ENCODE peak calls at places on chromosomes 13 and 19, in seven cellular contexts. One of them, this sample, is unnamed.

GRCh38 chr13:105655046-105655445 is 880.4 kb downstream of the EFNB2 start:
- DNase-seq in OCI-LY7: no peak
- DNase-seq in GM23248: no peak
- DNase-seq in hepatocyte: no peak
- DNase-seq in MM.1S: no peak
- DNase-seq in GM23338: no peak
- DNase-seq in HCT116: no peak
- DNase-seq in this sample: no peak

GRCh38 chr13:46864941-46865340 is 31.9 kb downstream of the HTR2A start:
- DNase-seq in OCI-LY7: no peak
- DNase-seq in GM23248: peak; percentile 13
- DNase-seq in hepatocyte: no peak
- DNase-seq in MM.1S: no peak
- DNase-seq in GM23338: no peak
- DNase-seq in HCT116: no peak
- DNase-seq in this sample: no peak

GRCh38 chr13:60654405-60654804 is 257.4 kb downstream of the TDRD3 start:
- DNase-seq in OCI-LY7: no peak
- DNase-seq in GM23248: peak; percentile 40
- DNase-seq in hepatocyte: peak; percentile 62
- DNase-seq in MM.1S: no peak
- DNase-seq in GM23338: peak; percentile 40
- DNase-seq in HCT116: no peak
- DNase-seq in this sample: peak; percentile 52

GRCh38 chr19:52734340-52734892 is 428 bp downstream of the ZNF611 start:
- DNase-seq in OCI-LY7: no peak
- DNase-seq in GM23248: peak; percentile 57
- DNase-seq in hepatocyte: peak; percentile 40
- DNase-seq in MM.1S: no peak
- DNase-seq in GM23338: peak; percentile 39
- DNase-seq in HCT116: no peak
- DNase-seq in this sample: peak; percentile 70

GRCh38 chr13:59665184-59665583 is 498.5 kb downstream of the DIAPH3 start:
- DNase-seq in OCI-LY7: no peak
- DNase-seq in GM23248: no peak
- DNase-seq in hepatocyte: no peak
- DNase-seq in MM.1S: no peak
- DNase-seq in GM23338: no peak
- DNase-seq in HCT116: no peak
- DNase-seq in this sample: no peak

GRCh38 chr13:113078895-113079720 is 26.5 kb upstream of the F7 start:
- DNase-seq in OCI-LY7: no peak
- DNase-seq in GM23248: no peak
- DNase-seq in hepatocyte: no peak
- DNase-seq in MM.1S: no peak
- DNase-seq in GM23338: no peak
- DNase-seq in HCT116: no peak
- DNase-seq in this sample: no peak

GRCh38 chr19:51687791-51688664 is 5.1 kb upstream of the SPACA6 start:
- DNase-seq in OCI-LY7: no peak
- DNase-seq in GM23248: peak; percentile 86
- DNase-seq in hepatocyte: peak; percentile 77
- DNase-seq in MM.1S: no peak
- DNase-seq in GM23338: peak; percentile 83
- DNase-seq in HCT116: no peak
- DNase-seq in this sample: no peak

GRCh38 chr19:46017095-46017429 is 5.8 kb downstream of the PGLYRP1 start:
- DNase-seq in OCI-LY7: no peak
- DNase-seq in GM23248: no peak
- DNase-seq in hepatocyte: no peak
- DNase-seq in MM.1S: no peak
- DNase-seq in GM23338: no peak
- DNase-seq in HCT116: no peak
- DNase-seq in this sample: no peak

GRCh38 chr19:36564391-36564790 is 8.7 kb downstream of the ZNF529 start:
- DNase-seq in OCI-LY7: no peak
- DNase-seq in GM23248: no peak
- DNase-seq in hepatocyte: no peak
- DNase-seq in MM.1S: no peak
- DNase-seq in GM23338: no peak
- DNase-seq in HCT116: no peak
- DNase-seq in this sample: no peak

DNA sequence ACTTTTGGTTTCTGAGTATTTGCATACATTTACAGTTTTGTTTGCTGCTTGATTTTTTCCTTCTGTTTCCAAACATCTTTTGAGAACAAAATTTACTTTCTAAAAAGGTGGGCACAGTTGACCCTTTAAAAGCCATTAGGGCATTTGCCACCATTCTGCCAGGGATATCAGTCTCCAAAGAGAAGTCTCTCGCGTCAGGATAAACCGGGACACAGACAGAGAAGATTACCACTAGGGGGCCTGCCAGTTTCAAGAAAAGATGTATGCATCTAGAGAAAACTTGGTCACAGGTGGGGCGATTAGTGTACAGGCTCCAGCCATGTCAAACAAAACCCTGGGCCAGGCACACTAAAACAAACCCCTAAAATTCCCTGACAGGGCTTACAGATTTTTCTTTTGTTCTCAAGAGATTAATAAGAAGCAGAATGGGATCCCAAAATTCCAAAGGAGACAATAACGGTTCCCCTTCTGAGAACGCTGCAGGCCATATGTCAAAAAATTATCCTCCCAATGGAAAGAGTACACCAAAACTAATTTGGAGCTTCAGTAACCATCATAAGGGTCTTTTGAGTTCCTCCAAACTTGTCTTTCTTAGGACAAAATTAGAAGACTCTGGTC is 10.7 kb upstream of the PABPC3 start:
- DNase-seq in OCI-LY7: peak; percentile 59
- DNase-seq in GM23248: peak; percentile 63
- DNase-seq in hepatocyte: peak; percentile 69
- DNase-seq in MM.1S: peak; percentile 20
- DNase-seq in GM23338: peak; percentile 84
- DNase-seq in HCT116: peak; percentile 36
- DNase-seq in this sample: peak; percentile 77
- H3K9me2 ChIP-seq in OCI-LY7: no peaks in the 10 kb centered on the region
- H3K9me2 ChIP-seq in GM23248: no peaks in the 10 kb centered on the region
- H3K9me2 ChIP-seq in hepatocyte: no peaks in the 10 kb centered on the region
- H3K9me2 ChIP-seq in MM.1S: no peaks in the 10 kb centered on the region
- H3K9me2 ChIP-seq in GM23338: no peaks in the 10 kb centered on the region
- H3K9me2 ChIP-seq in HCT116: no peaks in the 10 kb centered on the region
- H3K9me2 ChIP-seq in this sample: no peaks in the 10 kb centered on the region

GRCh38 chr19:49421878-49422202 is 1.4 kb downstream of the PTH2 start:
- DNase-seq in OCI-LY7: no peak
- DNase-seq in GM23248: no peak
- DNase-seq in hepatocyte: no peak
- DNase-seq in MM.1S: no peak
- DNase-seq in GM23338: no peak
- DNase-seq in HCT116: no peak
- DNase-seq in this sample: no peak

GRCh38 chr19:49422407-49423277 is 599 bp downstream of the PTH2 start:
- DNase-seq in OCI-LY7: no peak
- DNase-seq in GM23248: peak; percentile 63
- DNase-seq in hepatocyte: peak; percentile 41
- DNase-seq in MM.1S: peak; percentile 30
- DNase-seq in GM23338: peak; percentile 86
- DNase-seq in HCT116: no peak
- DNase-seq in this sample: no peak

GRCh38 chr19:49423985-49424303 is 703 bp upstream of the PTH2 start:
- DNase-seq in OCI-LY7: no peak
- DNase-seq in GM23248: no peak
- DNase-seq in hepatocyte: no peak
- DNase-seq in MM.1S: no peak
- DNase-seq in GM23338: no peak
- DNase-seq in HCT116: no peak
- DNase-seq in this sample: no peak

GRCh38 chr19:49425178-49425577 is at the start of gene GFY:
- DNase-seq in OCI-LY7: no peak
- DNase-seq in GM23248: no peak
- DNase-seq in hepatocyte: no peak
- DNase-seq in MM.1S: no peak
- DNase-seq in GM23338: no peak
- DNase-seq in HCT116: no peak
- DNase-seq in this sample: no peak

GRCh38 chr19:49423278-49423984 is at the start of gene PTH2:
- DNase-seq in OCI-LY7: no peak
- DNase-seq in GM23248: no peak
- DNase-seq in hepatocyte: no peak
- DNase-seq in MM.1S: no peak
- DNase-seq in GM23338: no peak
- DNase-seq in HCT116: no peak
- DNase-seq in this sample: no peak
- H3K4me2 ChIP-seq in OCI-LY7: peak within 1 kb of the TSS; percentile 20
- H3K4me2 ChIP-seq in GM23248: peak within 1 kb of the TSS; percentile 21
- H3K4me2 ChIP-seq in hepatocyte: peak within 1 kb of the TSS; percentile 65
- H3K4me2 ChIP-seq in MM.1S: peak within 1 kb of the TSS; percentile 81
- H3K4me2 ChIP-seq in GM23338: peak within 1 kb of the TSS; percentile 84
- H3K4me2 ChIP-seq in HCT116: no peak within 1 kb of the TSS
- H3K4me2 ChIP-seq in this sample: no peak within 1 kb of the TSS

GRCh38 chr19:47257411-47258169 is 1.3 kb downstream of the CCDC9 start:
- DNase-seq in OCI-LY7: no peak
- DNase-seq in GM23248: no peak
- DNase-seq in hepatocyte: no peak
- DNase-seq in MM.1S: no peak
- DNase-seq in GM23338: peak; percentile 92
- DNase-seq in HCT116: no peak
- DNase-seq in this sample: no peak
- H3K9me2 ChIP-seq in OCI-LY7: no peaks in the 10 kb centered on the region
- H3K9me2 ChIP-seq in GM23248: no peaks in the 10 kb centered on the region
- H3K9me2 ChIP-seq in hepatocyte: no peaks in the 10 kb centered on the region
- H3K9me2 ChIP-seq in MM.1S: no peaks in the 10 kb centered on the region
- H3K9me2 ChIP-seq in GM23338: no peaks in the 10 kb centered on the region
- H3K9me2 ChIP-seq in HCT116: no peaks in the 10 kb centered on the region
- H3K9me2 ChIP-seq in this sample: no peaks in the 10 kb centered on the region

GRCh38 chr13:22106058-22106457 is 435.2 kb downstream of the FGF9 start:
- DNase-seq in OCI-LY7: no peak
- DNase-seq in GM23248: no peak
- DNase-seq in hepatocyte: no peak
- DNase-seq in MM.1S: no peak
- DNase-seq in GM23338: no peak
- DNase-seq in HCT116: no peak
- DNase-seq in this sample: no peak
- H3K4me2 ChIP-seq in OCI-LY7: no peak overlapping the region
- H3K4me2 ChIP-seq in GM23248: no peak overlapping the region
- H3K4me2 ChIP-seq in hepatocyte: no peak overlapping the region
- H3K4me2 ChIP-seq in MM.1S: no peak overlapping the region
- H3K4me2 ChIP-seq in GM23338: no peak overlapping the region
- H3K4me2 ChIP-seq in HCT116: no peak overlapping the region
- H3K4me2 ChIP-seq in this sample: no peak overlapping the region

This sample was measured in Karpas-422.